ENCODE peak calls at places on chromosomes 4 and X, in five cellular contexts. One of them, this sample, is unnamed.
A peak's percentile ranks its signal among the peaks of the same experiment; 100 is the strongest.

GRCh38 chr4:81807927-81808672 is 336.4 kb upstream of the RASGEF1B start:
- DNase-seq in stimulated activated CD4-positive, alpha-beta T cell treated with anti-CD3 and anti-CD28 coated beads, Interleukin-2, amount 100 ng/mL, for 4 hours: no peak
- DNase-seq in T1000: no peak
- DNase-seq in aorta: no peak
- DNase-seq in HTR-8/SVneo: no peak
- DNase-seq in this sample: peak; percentile 82

GRCh38 chrX:13197961-13198761 is 121.7 kb downstream of the ATXN3L start:
- DNase-seq in HTR-8/SVneo: no peak
- DNase-seq in stimulated activated CD4-positive, alpha-beta T cell treated with anti-CD3 and anti-CD28 coated beads, Interleukin-2, amount 100 ng/mL, for 4 hours: no peak
- DNase-seq in aorta: no peak
- DNase-seq in T1000: no peak
- DNase-seq in this sample: no peak

GRCh38 chr4:143616771-143617170 is 83.7 kb downstream of the FREM3 start:
- DNase-seq in T1000: peak; percentile 1
- DNase-seq in HTR-8/SVneo: peak; percentile 2
- DNase-seq in stimulated activated CD4-positive, alpha-beta T cell treated with anti-CD3 and anti-CD28 coated beads, Interleukin-2, amount 100 ng/mL, for 4 hours: no peak
- DNase-seq in aorta: no peak
- DNase-seq in this sample: peak; percentile 46

GRCh38 chr4:177687117-177687516 is 244.9 kb upstream of the AGA start:
- DNase-seq in aorta: no peak
- DNase-seq in HTR-8/SVneo: no peak
- DNase-seq in stimulated activated CD4-positive, alpha-beta T cell treated with anti-CD3 and anti-CD28 coated beads, Interleukin-2, amount 100 ng/mL, for 4 hours: no peak
- DNase-seq in T1000: no peak
- DNase-seq in this sample: no peak

GRCh38 chr4:17589355-17589754 is 12.4 kb downstream of the LAP3 start:
- DNase-seq in HTR-8/SVneo: no peak
- DNase-seq in stimulated activated CD4-positive, alpha-beta T cell treated with anti-CD3 and anti-CD28 coated beads, Interleukin-2, amount 100 ng/mL, for 4 hours: no peak
- DNase-seq in aorta: no peak
- DNase-seq in T1000: no peak
- DNase-seq in this sample: no peak

GRCh38 chr4:8644966-8645752 is 52.6 kb downstream of the CPZ start:
- DNase-seq in HTR-8/SVneo: no peak
- DNase-seq in stimulated activated CD4-positive, alpha-beta T cell treated with anti-CD3 and anti-CD28 coated beads, Interleukin-2, amount 100 ng/mL, for 4 hours: no peak
- DNase-seq in T1000: no peak
- DNase-seq in aorta: no peak
- DNase-seq in this sample: no peak

GRCh38 chrX:74535633-74536141 is 78.7 kb downstream of the RLIM start:
- DNase-seq in stimulated activated CD4-positive, alpha-beta T cell treated with anti-CD3 and anti-CD28 coated beads, Interleukin-2, amount 100 ng/mL, for 4 hours: peak; percentile 11
- DNase-seq in HTR-8/SVneo: peak; percentile 74
- DNase-seq in aorta: peak; percentile 81
- DNase-seq in T1000: no peak
- DNase-seq in this sample: peak; percentile 29

GRCh38 chr4:158255727-158256324 is 45.5 kb downstream of the TMEM144 start:
- DNase-seq in aorta: no peak
- DNase-seq in T1000: no peak
- DNase-seq in stimulated activated CD4-positive, alpha-beta T cell treated with anti-CD3 and anti-CD28 coated beads, Interleukin-2, amount 100 ng/mL, for 4 hours: no peak
- DNase-seq in HTR-8/SVneo: peak; percentile 14
- DNase-seq in this sample: peak; percentile 76

GRCh38 chrX:15930585-15930984 is 76.0 kb upstream of the AP1S2 start:
- DNase-seq in aorta: no peak
- DNase-seq in HTR-8/SVneo: peak; percentile 30
- DNase-seq in T1000: no peak
- DNase-seq in stimulated activated CD4-positive, alpha-beta T cell treated with anti-CD3 and anti-CD28 coated beads, Interleukin-2, amount 100 ng/mL, for 4 hours: no peak
- DNase-seq in this sample: peak; percentile 53

GRCh38 chr4:1490011-1490905 is 84.0 kb upstream of the NKX1-1 start:
- DNase-seq in aorta: no peak
- DNase-seq in HTR-8/SVneo: no peak
- DNase-seq in stimulated activated CD4-positive, alpha-beta T cell treated with anti-CD3 and anti-CD28 coated beads, Interleukin-2, amount 100 ng/mL, for 4 hours: no peak
- DNase-seq in T1000: no peak
- DNase-seq in this sample: no peak

GRCh38 chr4:40553995-40554394 is 75.7 kb downstream of the RBM47 start:
- DNase-seq in aorta: no peak
- DNase-seq in stimulated activated CD4-positive, alpha-beta T cell treated with anti-CD3 and anti-CD28 coated beads, Interleukin-2, amount 100 ng/mL, for 4 hours: no peak
- DNase-seq in HTR-8/SVneo: no peak
- DNase-seq in T1000: no peak
- DNase-seq in this sample: no peak

GRCh38 chr4:75995727-75996126 is 5.0 kb upstream of the SDAD1 start:
- DNase-seq in T1000: no peak
- DNase-seq in HTR-8/SVneo: peak; percentile 23
- DNase-seq in aorta: no peak
- DNase-seq in stimulated activated CD4-positive, alpha-beta T cell treated with anti-CD3 and anti-CD28 coated beads, Interleukin-2, amount 100 ng/mL, for 4 hours: no peak
- DNase-seq in this sample: peak; percentile 78

GRCh38 chrX:38717871-38718270 is 83.4 kb upstream of the MID1IP1 start:
- DNase-seq in T1000: no peak
- DNase-seq in HTR-8/SVneo: peak; percentile 2
- DNase-seq in stimulated activated CD4-positive, alpha-beta T cell treated with anti-CD3 and anti-CD28 coated beads, Interleukin-2, amount 100 ng/mL, for 4 hours: no peak
- DNase-seq in aorta: no peak
- DNase-seq in this sample: peak; percentile 62

GRCh38 chr4:77930154-77930553 is 67.5 kb downstream of the MRPL1 start:
- DNase-seq in aorta: no peak
- DNase-seq in T1000: no peak
- DNase-seq in HTR-8/SVneo: no peak
- DNase-seq in stimulated activated CD4-positive, alpha-beta T cell treated with anti-CD3 and anti-CD28 coated beads, Interleukin-2, amount 100 ng/mL, for 4 hours: no peak
- DNase-seq in this sample: no peak

This sample was measured in OCI-M1.